ENCODE peak calls at places on chromosomes 7 and 10, in five cellular contexts. One of them, this sample, is unnamed.

GRCh38 chr10:132107211-132107946 is 41.6 kb downstream of the JAKMIP3 start:
- DNase-seq in NT2/D1: no peak
- DNase-seq in GM12878: no peak
- DNase-seq in H1: no peak
- DNase-seq in HepG2: no peak
- DNase-seq in this sample: no peak

GRCh38 chr10:8544057-8544380 is 489.5 kb downstream of the GATA3 start:
- DNase-seq in NT2/D1: no peak
- DNase-seq in HepG2: no peak
- DNase-seq in GM12878: no peak
- DNase-seq in H1: no peak
- DNase-seq in this sample: no peak

GRCh38 chr10:3484306-3485187 is 300.5 kb downstream of the KLF6 start:
- DNase-seq in HepG2: no peak
- DNase-seq in GM12878: peak
- DNase-seq in NT2/D1: no peak
- DNase-seq in H1: no peak
- DNase-seq in this sample: peak

GRCh38 chr7:71140264-71140663 is 8.3 kb downstream of the GALNT17 start:
- DNase-seq in NT2/D1: no peak
- DNase-seq in H1: no peak
- DNase-seq in HepG2: no peak
- DNase-seq in GM12878: no peak
- DNase-seq in this sample: no peak

GRCh38 chr7:51521054-51521453 is 204.4 kb upstream of the COBL start:
- DNase-seq in NT2/D1: no peak
- DNase-seq in GM12878: no peak
- DNase-seq in HepG2: no peak
- DNase-seq in H1: no peak
- DNase-seq in this sample: no peak

GRCh38 chr7:77281780-77282478 is 82.3 kb upstream of the FGL2 start:
- DNase-seq in HepG2: no peak
- DNase-seq in NT2/D1: no peak
- DNase-seq in H1: no peak
- DNase-seq in GM12878: no peak
- DNase-seq in this sample: no peak

GRCh38 chr10:86262671-86263165 is 103.9 kb downstream of the GRID1 start:
- DNase-seq in NT2/D1: no peak
- DNase-seq in HepG2: no peak
- DNase-seq in GM12878: no peak
- DNase-seq in H1: no peak
- DNase-seq in this sample: no peak

GRCh38 chr7:21497072-21497471 is 45.8 kb upstream of the DNAH11 start:
- DNase-seq in GM12878: no peak
- DNase-seq in H1: no peak
- DNase-seq in NT2/D1: no peak
- DNase-seq in HepG2: no peak
- DNase-seq in this sample: no peak

GRCh38 chr7:75924251-75924650 is 9.3 kb downstream of the POR start:
- DNase-seq in HepG2: no peak
- DNase-seq in NT2/D1: no peak
- DNase-seq in GM12878: no peak
- DNase-seq in H1: no peak
- DNase-seq in this sample: no peak

GRCh38 chr10:90318659-90319058 is 539.2 kb downstream of the HTR7 start:
- DNase-seq in GM12878: no peak
- DNase-seq in HepG2: no peak
- DNase-seq in H1: no peak
- DNase-seq in NT2/D1: no peak
- DNase-seq in this sample: no peak

GRCh38 chr7:77199008-77199966 is at the start of gene FGL2:
- DNase-seq in GM12878: no peak
- DNase-seq in HepG2: no peak
- DNase-seq in NT2/D1: no peak
- DNase-seq in H1: no peak
- DNase-seq in this sample: peak

GRCh38 chr10:78886129-78886528 is 182.6 kb upstream of the ZMIZ1 start:
- DNase-seq in GM12878: no peak
- DNase-seq in NT2/D1: no peak
- DNase-seq in HepG2: no peak
- DNase-seq in H1: no peak
- DNase-seq in this sample: no peak

GRCh38 chr10:124005991-124006392 is 87.4 kb downstream of the CHST15 start:
- DNase-seq in GM12878: no peak
- DNase-seq in H1: no peak
- DNase-seq in HepG2: no peak
- DNase-seq in NT2/D1: no peak
- DNase-seq in this sample: no peak

GRCh38 chr10:4307784-4308364 is 518.1 kb upstream of the AKR1E2 start:
- DNase-seq in H1: no peak
- DNase-seq in NT2/D1: no peak
- DNase-seq in GM12878: no peak
- DNase-seq in HepG2: no peak
- DNase-seq in this sample: no peak

GRCh38 chr10:22623624-22624263 is 90.6 kb downstream of the PIP4K2A start:
- DNase-seq in H1: no peak
- DNase-seq in HepG2: peak
- DNase-seq in GM12878: no peak
- DNase-seq in NT2/D1: no peak
- DNase-seq in this sample: no peak

GRCh38 chr10:60871215-60871614 is 72.8 kb downstream of the RHOBTB1 start:
- DNase-seq in HepG2: no peak
- DNase-seq in NT2/D1: no peak
- DNase-seq in GM12878: no peak
- DNase-seq in H1: no peak
- DNase-seq in this sample: no peak

GRCh38 chr7:116433246-116433645 is 66.3 kb upstream of the CAV2 start:
- DNase-seq in NT2/D1: no peak
- DNase-seq in H1: no peak
- DNase-seq in GM12878: no peak
- DNase-seq in HepG2: no peak
- DNase-seq in this sample: no peak

GRCh38 chr7:131285558-131285957 is 42.1 kb upstream of the MKLN1 start:
- DNase-seq in H1: no peak
- DNase-seq in NT2/D1: no peak
- DNase-seq in GM12878: no peak
- DNase-seq in HepG2: no peak
- DNase-seq in this sample: no peak

GRCh38 chr10:82084904-82085303 is 209.9 kb downstream of the NRG3 start:
- DNase-seq in NT2/D1: no peak
- DNase-seq in HepG2: no peak
- DNase-seq in H1: peak
- DNase-seq in GM12878: no peak
- DNase-seq in this sample: no peak

GRCh38 chr10:101031796-101032636 is 982 bp downstream of the SFXN3 start:
- DNase-seq in HepG2: peak
- DNase-seq in H1: no peak
- DNase-seq in NT2/D1: no peak
- DNase-seq in GM12878: no peak
- DNase-seq in this sample: no peak

GRCh38 chr7:81484266-81484665 is 285.6 kb downstream of the HGF start:
- DNase-seq in HepG2: peak
- DNase-seq in GM12878: no peak
- DNase-seq in H1: no peak
- DNase-seq in NT2/D1: peak
- DNase-seq in this sample: peak

GRCh38 chr7:87146740-87147386 is 5.4 kb upstream of the DMTF1 start:
- DNase-seq in NT2/D1: no peak
- DNase-seq in H1: no peak
- DNase-seq in HepG2: no peak
- DNase-seq in GM12878: no peak
- DNase-seq in this sample: no peak

GRCh38 chr10:20817646-20818045 is 79.5 kb downstream of the NEBL start:
- DNase-seq in GM12878: no peak
- DNase-seq in H1: no peak
- DNase-seq in NT2/D1: no peak
- DNase-seq in HepG2: no peak
- DNase-seq in this sample: no peak

GRCh38 chr10:93535293-93535692 is 31.2 kb upstream of the FFAR4 start:
- DNase-seq in HepG2: no peak
- DNase-seq in GM12878: no peak
- DNase-seq in H1: no peak
- DNase-seq in NT2/D1: no peak
- DNase-seq in this sample: no peak

GRCh38 chr10:5092848-5093790 is 1.1 kb upstream of the AKR1C3 start:
- DNase-seq in GM12878: no peak
- DNase-seq in H1: no peak
- DNase-seq in HepG2: no peak
- DNase-seq in NT2/D1: no peak
- DNase-seq in this sample: no peak

GRCh38 chr7:116259156-116259555 is 48.8 kb downstream of the TES start:
- DNase-seq in H1: no peak
- DNase-seq in HepG2: no peak
- DNase-seq in GM12878: no peak
- DNase-seq in NT2/D1: no peak
- DNase-seq in this sample: no peak

GRCh38 chr7:88243345-88243909 is 23.6 kb upstream of the SRI start:
- DNase-seq in H1: no peak
- DNase-seq in GM12878: peak
- DNase-seq in NT2/D1: no peak
- DNase-seq in HepG2: peak
- DNase-seq in this sample: peak

GRCh38 chr7:12540850-12541249 is 29.7 kb upstream of the SCIN start:
- DNase-seq in H1: no peak
- DNase-seq in NT2/D1: no peak
- DNase-seq in HepG2: no peak
- DNase-seq in GM12878: no peak
- DNase-seq in this sample: no peak

GRCh38 chr10:25682203-25682950 is 251.7 kb upstream of the MYO3A start:
- DNase-seq in H1: no peak
- DNase-seq in HepG2: no peak
- DNase-seq in GM12878: no peak
- DNase-seq in NT2/D1: no peak
- DNase-seq in this sample: peak

GRCh38 chr7:52838981-52839411 is 196.4 kb upstream of the POM121L12 start:
- DNase-seq in HepG2: no peak
- DNase-seq in NT2/D1: no peak
- DNase-seq in GM12878: no peak
- DNase-seq in H1: no peak
- DNase-seq in this sample: no peak

GRCh38 chr7:50970092-50970491 is 187.4 kb upstream of the GRB10 start:
- DNase-seq in NT2/D1: no peak
- DNase-seq in GM12878: no peak
- DNase-seq in H1: no peak
- DNase-seq in HepG2: no peak
- DNase-seq in this sample: no peak

DNA sequence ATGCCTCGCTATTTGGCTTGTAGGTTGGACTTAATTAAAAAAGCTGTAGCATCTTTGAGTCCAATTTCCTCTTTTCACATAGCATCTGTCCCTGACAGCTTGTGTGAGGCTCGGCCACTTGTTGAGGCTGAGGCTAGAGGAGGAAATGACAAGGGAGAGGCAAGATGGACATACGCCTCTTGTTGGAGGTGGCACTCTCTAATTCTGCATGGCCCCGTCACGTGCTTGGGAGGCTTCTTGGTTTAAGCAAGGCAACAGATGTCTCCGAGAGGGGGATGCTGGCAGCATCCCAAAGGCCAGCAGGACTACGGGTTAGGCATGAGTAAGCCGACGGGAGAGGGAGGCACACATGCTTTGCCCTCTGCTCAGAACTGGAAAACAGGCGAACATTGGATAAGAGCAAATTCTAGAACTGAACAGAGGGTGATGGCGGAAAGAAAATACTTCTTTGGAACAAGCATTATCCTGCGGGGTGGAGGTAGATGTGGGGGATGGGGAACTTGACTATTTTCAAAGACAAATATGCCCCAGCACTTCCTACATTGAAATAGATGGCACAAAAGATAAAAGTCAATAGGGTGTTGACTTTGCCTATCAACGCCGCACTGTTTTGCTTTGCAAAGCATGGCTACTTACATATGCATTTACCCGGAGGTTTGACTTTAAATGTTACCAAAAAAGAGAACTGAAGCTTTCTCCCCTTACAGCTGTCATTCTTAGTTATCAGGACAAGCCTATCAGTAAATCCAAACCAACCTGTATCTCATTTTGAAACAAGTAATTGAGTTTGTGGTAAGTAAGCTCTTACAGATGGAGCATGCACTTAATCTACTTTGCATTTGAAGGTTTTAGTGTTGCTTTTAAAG is 94.8 kb downstream of the CHN2 start:
- DNase-seq in HepG2: peak
- DNase-seq in NT2/D1: no peak
- DNase-seq in H1: no peak
- DNase-seq in GM12878: peak
- DNase-seq in this sample: no peak
- TF ChIP-seq SUZ12 in HepG2: no peak
- TF ChIP-seq SUZ12 in NT2/D1: no peak
- TF ChIP-seq SUZ12 in H1: no peak
- TF ChIP-seq SUZ12 in GM12878: no peak
- TF ChIP-seq SUZ12 in this sample: no peak

GRCh38 chr7:121020243-121020642 is 31.7 kb downstream of the CPED1 start:
- DNase-seq in NT2/D1: no peak
- DNase-seq in H1: no peak
- DNase-seq in GM12878: no peak
- DNase-seq in HepG2: no peak
- DNase-seq in this sample: no peak
- TF ChIP-seq SUZ12 in NT2/D1: no peak
- TF ChIP-seq SUZ12 in H1: no peak
- TF ChIP-seq SUZ12 in GM12878: no peak
- TF ChIP-seq SUZ12 in HepG2: no peak
- TF ChIP-seq SUZ12 in this sample: no peak

GRCh38 chr10:15237351-15237750 is 68.9 kb upstream of the NMT2 start:
- DNase-seq in NT2/D1: no peak
- DNase-seq in HepG2: no peak
- DNase-seq in GM12878: no peak
- DNase-seq in H1: no peak
- DNase-seq in this sample: no peak
- TF ChIP-seq SUZ12 in NT2/D1: no peak
- TF ChIP-seq SUZ12 in HepG2: no peak
- TF ChIP-seq SUZ12 in GM12878: no peak
- TF ChIP-seq SUZ12 in H1: no peak
- TF ChIP-seq SUZ12 in this sample: no peak

GRCh38 chr7:20122073-20122472 is 95.1 kb downstream of the MACC1 start:
- DNase-seq in HepG2: no peak
- DNase-seq in GM12878: no peak
- DNase-seq in H1: no peak
- DNase-seq in NT2/D1: no peak
- DNase-seq in this sample: no peak
- TF ChIP-seq SUZ12 in HepG2: no peak
- TF ChIP-seq SUZ12 in GM12878: no peak
- TF ChIP-seq SUZ12 in H1: no peak
- TF ChIP-seq SUZ12 in NT2/D1: no peak
- TF ChIP-seq SUZ12 in this sample: no peak

GRCh38 chr7:6188395-6188794 is 84.0 kb downstream of the CYTH3 start:
- DNase-seq in HepG2: no peak
- DNase-seq in H1: no peak
- DNase-seq in GM12878: no peak
- DNase-seq in NT2/D1: no peak
- DNase-seq in this sample: no peak
- TF ChIP-seq SUZ12 in HepG2: no peak
- TF ChIP-seq SUZ12 in H1: no peak
- TF ChIP-seq SUZ12 in GM12878: no peak
- TF ChIP-seq SUZ12 in NT2/D1: no peak
- TF ChIP-seq SUZ12 in this sample: no peak

This sample was measured in HEK293T.